ENCODE peak calls at places on chromosomes 12 and 14, in six cellular contexts. H is astrocyte of the cerebellum; L is HCT116; B is adrenal gland; S is CD4-positive, CD25-positive, alpha-beta regulatory T cell; O is heart right ventricle. A is an unnamed sample.
A peak's percentile ranks its signal among the peaks of the same experiment; 100 is the strongest.

GRCh38 chr12:69698769-69699540 is at the start of gene BEST3:
- DNase-seq in S (no peak), H (no peak), B (no peak), O (no peak), L (no peak), A (no peak)

GRCh38 chr14:78088941-78089340 is 81.2 kb upstream of the NRXN3 start:
- DNase-seq in L (no peak), H (no peak), S (no peak), B (no peak), O (no peak), A (peak; percentile 26)

GRCh38 chr12:74538491-74539258 is 1.0 kb downstream of the ATXN7L3B start:
- DNase-seq in H (no peak), O (no peak), S (peak; percentile 56), B (no peak), L (no peak), A (peak; percentile 8)

GRCh38 chr14:58647777-58648176 is 10.0 kb downstream of the DACT1 start:
- DNase-seq in S (no peak), L (no peak), B (no peak), H (no peak), O (no peak), A (no peak)

GRCh38 chr12:93836616-93837260 is 159.6 kb downstream of the CRADD start:
- DNase-seq in L (no peak), H (no peak), S (no peak), B (no peak), O (no peak), A (no peak)

GRCh38 chr14:22497144-22497423 is 91.9 kb downstream of the DAD1 start:
- DNase-seq in S (no peak), L (no peak), O (no peak), H (no peak), B (no peak), A (no peak)

GRCh38 chr12:103401421-103401820 is 94.3 kb downstream of the C12orf42 start:
- DNase-seq in L (peak; percentile 7), B (no peak), H (no peak), S (no peak), O (no peak), A (peak; percentile 20)

GRCh38 chr14:106506901-106507305 is 980.5 kb downstream of the TMEM121 start:
- DNase-seq in S (peak; percentile 72), B (no peak), L (no peak), O (no peak), H (no peak), A (no peak)

GRCh38 chr14:76423534-76423933 is 47.6 kb downstream of the ESRRB start:
- DNase-seq in H (no peak), B (no peak), O (no peak), L (no peak), S (no peak), A (no peak)

GRCh38 chr14:38256358-38256840 is 506 bp upstream of the CLEC14A start:
- DNase-seq in S (no peak), B (peak; percentile 73), O (peak; percentile 26), H (no peak), L (no peak), A (no peak)

GRCh38 chr14:71230897-71231296 is 323.6 kb downstream of the PCNX1 start:
- DNase-seq in O (no peak), L (no peak), S (no peak), B (peak; percentile 24), H (no peak), A (no peak)

GRCh38 chr12:91590991-91591987 is 408.7 kb upstream of the DCN start:
- DNase-seq in B (no peak), L (no peak), O (no peak), S (no peak), H (no peak), A (no peak)

GRCh38 chr12:107328442-107329133 is 235.2 kb upstream of the CRY1 start:
- DNase-seq in O (no peak), S (no peak), H (peak; percentile 56), L (no peak), B (no peak), A (peak; percentile 7)

GRCh38 chr14:73591690-73592448 is at the start of gene ACOT4:
- DNase-seq in B (no peak), L (no peak), S (peak; percentile 71), H (no peak), O (peak; percentile 26), A (peak; percentile 55)

GRCh38 chr14:23513466-23514008 is 38.0 kb downstream of the ZFHX2 start:
- DNase-seq in O (no peak), H (no peak), L (no peak), B (no peak), S (no peak), A (no peak)

GRCh38 chr12:49230176-49230575 is 34.7 kb upstream of the TUBA1C start:
- DNase-seq in L (no peak), O (no peak), B (no peak), H (no peak), S (no peak), A (no peak)

GRCh38 chr12:56257071-56257470 is 1.1 kb downstream of the ANKRD52 start:
- DNase-seq in B (no peak), L (no peak), H (no peak), O (no peak), S (no peak), A (no peak)

GRCh38 chr14:66119805-66120204 is 366.4 kb upstream of the CCDC196 start:
- DNase-seq in H (no peak), O (no peak), B (no peak), S (no peak), L (no peak), A (no peak)

GRCh38 chr12:104427547-104427938 is 29.2 kb upstream of the CHST11 start:
- DNase-seq in L (no peak), O (no peak), H (no peak), B (no peak), S (no peak), A (no peak)

GRCh38 chr14:35240233-35240632 is 51.9 kb upstream of the PSMA6 start:
- DNase-seq in S (no peak), L (no peak), O (no peak), B (no peak), H (no peak), A (no peak)

GRCh38 chr14:52363969-52364368 is 49.9 kb downstream of the PTGER2 start:
- DNase-seq in S (no peak), L (no peak), B (no peak), O (no peak), H (no peak), A (no peak)

GRCh38 chr12:99552022-99552421 is 95.5 kb upstream of the GARIN6 start:
- DNase-seq in H (no peak), B (no peak), O (no peak), S (no peak), L (no peak), A (no peak)

GRCh38 chr12:112294793-112295192 is 87.4 kb downstream of the HECTD4 start:
- DNase-seq in L (peak; percentile 15), B (no peak), H (no peak), S (no peak), O (no peak), A (no peak)

GRCh38 chr14:37090026-37090425 is 82.4 kb downstream of the SLC25A21 start:
- DNase-seq in H (no peak), L (no peak), O (no peak), S (no peak), B (no peak), A (no peak)

GRCh38 chr12:68042212-68042699 is 53.0 kb downstream of the IFNG-AS1 start:
- DNase-seq in H (no peak), S (no peak), L (no peak), B (no peak), O (no peak), A (peak; percentile 1)

GRCh38 chr14:52018252-52018651 is 28.9 kb downstream of the RTRAF start:
- DNase-seq in L (no peak), S (no peak), O (no peak), B (no peak), H (no peak), A (peak; percentile 37)

GRCh38 chr12:74051848-74052247 is 485.8 kb upstream of the ATXN7L3B start:
- DNase-seq in O (no peak), S (no peak), B (no peak), L (no peak), H (no peak), A (no peak)

GRCh38 chr14:72604133-72604532 is 289.8 kb downstream of the DPF3 start:
- DNase-seq in S (no peak), O (no peak), B (peak; percentile 21), H (no peak), L (no peak), A (no peak)

DNA sequence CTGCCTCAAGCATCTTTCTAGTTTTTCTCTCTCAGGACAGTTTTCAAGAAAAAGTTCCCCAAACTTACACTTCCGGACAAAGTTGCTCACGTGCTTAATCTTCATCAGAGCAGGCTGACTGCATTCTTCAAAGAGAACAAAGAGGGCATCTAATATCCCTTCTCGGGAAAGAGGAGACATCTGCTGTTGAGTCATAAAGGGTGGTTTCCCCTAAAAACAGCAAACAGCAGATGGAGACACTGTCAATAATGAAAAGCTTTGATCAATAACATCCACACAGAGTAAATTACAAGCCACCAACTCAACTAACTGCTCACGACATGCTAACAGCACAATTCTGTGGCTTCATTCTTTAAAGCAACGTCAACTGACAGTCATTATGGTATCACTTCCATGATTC is 8.1 kb downstream of the CIT start:
- DNase-seq in L (no peak), B (no peak), S (no peak), O (no peak), H (no peak), A (no peak)
- H3K4me3 ChIP-seq in L (no peak overlapping the region), B (no peak overlapping the region), S (no peak overlapping the region), O (no peak overlapping the region), H (no peak overlapping the region), A (no peak overlapping the region)

GRCh38 chr12:132527883-132528264 is 37.9 kb downstream of the FBRSL1 start:
- DNase-seq in L (no peak), S (no peak), B (no peak), H (no peak), O (no peak), A (no peak)
- H3K4me3 ChIP-seq in L (no peak overlapping the region), S (no peak overlapping the region), B (no peak overlapping the region), H (no peak overlapping the region), O (no peak overlapping the region), A (no peak overlapping the region)

GRCh38 chr12:9344540-9344939 is 136.3 kb upstream of the PZP start:
- DNase-seq in O (no peak), B (no peak), H (no peak), L (no peak), S (no peak), A (no peak)
- H3K4me3 ChIP-seq in O (no peak overlapping the region), B (no peak overlapping the region), H (no peak overlapping the region), L (no peak overlapping the region), S (no peak overlapping the region), A (no peak overlapping the region)

DNA sequence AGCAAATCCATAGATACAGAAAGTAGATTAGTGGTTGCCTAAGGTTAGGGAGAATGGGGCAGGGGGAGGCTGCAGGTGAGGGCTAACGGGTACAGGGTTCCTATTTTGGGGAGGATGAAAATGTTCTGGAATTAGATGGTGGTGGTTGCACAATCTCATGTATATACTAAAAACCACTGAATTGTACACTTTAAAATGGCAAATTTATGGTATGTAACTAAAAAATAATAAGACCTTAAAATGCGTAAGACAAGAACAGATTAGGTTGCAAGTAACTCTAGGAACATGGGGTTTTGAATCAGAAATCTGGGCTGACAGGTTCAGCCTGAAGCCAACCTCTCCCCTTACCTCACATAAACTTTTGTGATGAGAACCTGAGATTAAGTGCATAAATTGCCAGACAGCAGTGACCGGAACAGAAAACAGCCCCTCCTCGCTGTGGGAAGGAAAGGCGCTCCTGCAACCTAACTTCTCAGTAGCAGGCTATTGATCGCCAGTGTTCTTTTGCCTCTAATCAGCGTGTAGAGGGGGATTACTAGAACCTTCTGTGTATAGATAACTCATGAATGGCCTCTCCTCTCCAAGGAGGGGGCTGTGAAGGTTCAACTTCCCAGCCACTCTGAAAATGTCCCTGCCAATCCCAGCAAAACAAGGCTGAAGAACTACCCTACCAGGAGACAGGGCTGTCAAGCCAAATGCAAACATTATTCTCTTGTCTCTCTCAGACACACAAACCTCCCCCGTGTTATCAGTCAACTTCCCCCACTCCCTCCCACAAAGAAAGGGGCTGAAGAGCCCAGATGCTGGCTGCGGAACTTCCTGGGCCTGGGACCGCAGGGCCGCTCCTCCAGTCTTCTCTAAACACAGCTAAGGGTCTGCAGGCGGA is 1.9 kb downstream of the SSH1 start:
- DNase-seq in H (no peak), B (peak; percentile 63), L (no peak), S (no peak), O (no peak), A (peak; percentile 17)
- H3K4me3 ChIP-seq in H (peak overlapping the region; percentile 99), B (no peak overlapping the region), L (peak overlapping the region; percentile 86), S (no peak overlapping the region), O (peak overlapping the region; percentile 70), A (peak overlapping the region; percentile 96)

A was measured in cardiac muscle cell.